ENCODE peak calls at places on chromosomes 16 and 17, in eight cellular contexts. O is Peyer's patch, J is adrenal gland, X is IMR-90, E is A549, M is H54, S is HCT116, W is heart left ventricle. A is an unnamed sample.

GRCh38 chr16:78249056-78249455 is 149.6 kb downstream of the WWOX start:
- DNase-seq in E (no peak), W (no peak), J (no peak), S (no peak), X (no peak), M (no peak), O (peak; percentile 52), A (no peak)

GRCh38 chr16:84119368-84119767 is 2.6 kb upstream of the MBTPS1 start:
- DNase-seq in J (no peak), M (no peak), O (no peak), X (no peak), W (no peak), S (no peak), E (no peak), A (no peak)

GRCh38 chr16:22424161-22424937 is 49.9 kb upstream of the CDR2 start:
- DNase-seq in M (no peak), O (no peak), S (no peak), W (no peak), X (no peak), E (no peak), J (peak; percentile 89), A (no peak)

GRCh38 chr16:11757671-11758545 is 15.3 kb upstream of the TXNDC11 start:
- DNase-seq in E (peak; percentile 19), J (peak; percentile 60), M (no peak), X (peak; percentile 70), W (no peak), S (no peak), O (peak; percentile 59), A (no peak)

GRCh38 chr17:73831699-73832098 is 187.5 kb upstream of the SDK2 start:
- DNase-seq in W (no peak), O (no peak), J (no peak), E (no peak), S (no peak), X (no peak), M (no peak), A (peak; percentile 17)

GRCh38 chr16:27993587-27993986 is 69.9 kb downstream of the GSG1L start:
- DNase-seq in M (no peak), X (no peak), O (peak; percentile 4), S (no peak), W (no peak), J (no peak), E (no peak), A (peak; percentile 3)

GRCh38 chr16:10191096-10191495 is 8.9 kb upstream of the GRIN2A start:
- DNase-seq in X (no peak), W (no peak), O (no peak), M (no peak), J (no peak), S (no peak), E (no peak), A (no peak)

GRCh38 chr16:64196444-64196843 is 925.4 kb downstream of the CDH11 start:
- DNase-seq in M (no peak), O (no peak), W (no peak), J (no peak), X (peak; percentile 78), E (no peak), S (no peak), A (no peak)

GRCh38 chr16:29736764-29737163 is 9.0 kb downstream of the C16orf54 start:
- DNase-seq in E (no peak), W (no peak), M (no peak), S (no peak), J (no peak), X (no peak), O (peak; percentile 66), A (peak; percentile 19)

GRCh38 chr16:29738514-29738913 is 7.3 kb downstream of the C16orf54 start:
- DNase-seq in J (no peak), M (no peak), O (peak; percentile 61), X (no peak), S (no peak), E (no peak), W (no peak), A (peak; percentile 67)

GRCh38 chr16:29734826-29735225 is 11.0 kb downstream of the C16orf54 start:
- DNase-seq in S (no peak), X (peak; percentile 6), W (no peak), E (no peak), M (no peak), J (no peak), O (peak; percentile 2), A (no peak)

GRCh38 chr16:29736112-29736511 is 9.7 kb downstream of the C16orf54 start:
- DNase-seq in W (no peak), S (no peak), E (peak; percentile 25), O (no peak), X (no peak), J (no peak), M (no peak), A (peak; percentile 16)

DNA sequence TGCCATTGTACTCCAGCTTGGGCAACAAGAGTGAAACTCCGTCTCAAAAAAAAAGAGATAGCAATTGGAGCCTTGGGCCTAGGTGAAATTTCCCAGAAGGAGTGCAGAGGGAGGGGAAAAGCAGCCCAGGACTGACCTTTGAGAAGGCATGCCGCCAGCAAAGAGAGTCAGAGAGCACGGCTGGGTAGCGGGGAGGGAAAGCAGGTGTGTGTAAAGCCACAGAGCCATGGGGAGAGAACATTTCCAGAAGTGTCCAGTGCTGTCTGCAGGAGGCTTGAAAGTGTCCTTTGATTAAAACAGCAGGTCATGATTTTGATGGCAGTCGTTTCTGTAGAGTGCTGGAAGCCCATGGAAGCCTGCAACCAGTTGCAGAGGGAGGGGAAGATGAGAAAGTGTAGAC is 8.1 kb downstream of the C16orf54 start:
- DNase-seq in E (no peak), O (peak; percentile 40), W (no peak), M (no peak), S (no peak), J (peak; percentile 26), X (no peak), A (peak; percentile 59)
- TF ChIP-seq POLR2A in E (no peak), O (no peak), W (no peak), M (no peak), S (no peak), J (no peak), X (no peak), A (no peak)

GRCh38 chr16:4420703-4421102 is 4.3 kb upstream of the CORO7 start:
- DNase-seq in M (no peak), O (no peak), E (no peak), J (no peak), S (no peak), W (no peak), X (no peak), A (no peak)

GRCh38 chr16:4415538-4416199 is 727 bp downstream of the CORO7 start:
- DNase-seq in J (peak; percentile 68), M (no peak), X (no peak), W (peak; percentile 80), O (peak; percentile 86), S (no peak), E (peak; percentile 54), A (peak; percentile 95)

GRCh38 chr16:4414187-4414909 is 2.0 kb downstream of the CORO7 start:
- DNase-seq in O (peak; percentile 87), M (no peak), J (no peak), X (no peak), E (no peak), S (no peak), W (no peak), A (peak; percentile 82)

GRCh38 chr16:4416200-4417032 is at the start of gene CORO7:
- DNase-seq in M (peak; percentile 95), E (peak; percentile 93), O (peak; percentile 99), J (peak; percentile 95), W (peak; percentile 99), X (peak; percentile 76), S (peak; percentile 69), A (peak; percentile 99)

DNA sequence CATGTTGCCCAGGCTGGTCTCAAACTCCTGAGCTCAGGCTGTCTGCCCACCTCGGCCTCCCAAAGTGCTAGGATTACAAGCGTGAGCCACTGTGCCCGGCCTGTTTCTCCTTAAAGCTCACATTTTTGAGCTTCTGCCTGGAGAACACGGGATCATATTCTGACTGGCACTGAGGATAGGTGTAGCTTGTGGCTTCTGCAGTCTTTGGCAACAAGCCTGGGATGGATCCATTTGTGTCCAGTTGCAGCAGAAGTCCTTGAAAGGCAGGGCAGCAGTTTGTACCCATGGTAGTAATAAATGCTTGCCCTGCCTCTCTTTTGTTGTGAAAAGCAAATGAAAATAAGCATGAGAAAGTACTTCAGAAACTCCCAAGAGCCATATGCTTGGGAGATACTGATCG is 3.0 kb upstream of the CORO7 start:
- DNase-seq in W (no peak), O (no peak), X (no peak), E (no peak), S (no peak), M (no peak), J (peak; percentile 89), A (no peak)
- TF ChIP-seq POLR2A in W (no peak), O (no peak), X (no peak), E (no peak), S (no peak), M (no peak), J (no peak), A (no peak)

DNA sequence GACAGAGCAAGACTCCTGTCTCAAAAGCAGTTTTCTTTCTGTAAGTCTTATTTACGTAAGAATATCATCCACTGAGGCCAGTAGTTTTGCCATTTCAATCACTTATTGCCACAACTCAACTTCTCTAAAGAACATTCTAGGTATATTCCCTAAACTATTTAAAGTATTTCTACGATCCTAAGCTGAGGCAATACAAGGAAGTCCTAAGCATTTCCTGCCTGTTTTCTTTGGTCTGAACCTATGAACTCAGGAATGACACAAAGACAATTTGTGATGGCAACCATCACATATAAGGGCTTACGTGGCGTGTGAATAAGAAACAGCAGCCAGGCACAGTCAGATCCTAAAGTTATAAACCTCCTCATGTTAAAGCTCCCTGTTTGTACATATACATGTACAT is 14.2 kb downstream of the USP36 start:
- DNase-seq in S (no peak), J (no peak), M (no peak), E (no peak), X (peak; percentile 53), W (no peak), O (no peak), A (no peak)
- TF ChIP-seq POLR2A in S (no peak), J (no peak), M (no peak), E (no peak), X (no peak), W (no peak), O (no peak), A (no peak)

DNA sequence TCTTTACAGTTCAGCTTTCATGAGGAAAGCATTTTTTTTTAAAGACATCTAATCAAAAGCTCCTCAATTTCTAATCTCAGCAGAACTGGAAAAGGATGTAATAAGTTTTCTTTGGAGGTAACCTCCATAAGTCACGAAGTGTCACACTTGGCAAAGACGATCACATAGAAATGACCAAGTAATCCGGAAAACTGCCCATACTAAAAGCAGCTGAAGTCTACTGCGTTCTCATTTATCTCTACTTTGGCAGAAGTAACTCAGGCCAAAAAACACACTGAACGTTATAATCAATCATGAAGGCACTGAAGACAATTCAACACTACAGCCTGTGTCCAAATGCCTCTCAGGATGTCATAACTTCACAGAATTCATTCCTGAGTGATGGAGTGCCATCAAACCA is 39.8 kb downstream of the ERN1 start:
- DNase-seq in O (no peak), W (no peak), J (no peak), E (no peak), X (no peak), M (no peak), S (no peak), A (no peak)
- TF ChIP-seq POLR2A in O (no peak), W (no peak), J (no peak), E (no peak), X (no peak), M (no peak), S (no peak), A (no peak)

GRCh38 chr17:28033972-28034714 is 8.3 kb upstream of the NLK start:
- DNase-seq in O (no peak), E (no peak), M (peak; percentile 51), W (no peak), X (peak; percentile 91), J (no peak), S (no peak), A (no peak)
- TF ChIP-seq POLR2A in O (no peak), E (no peak), M (no peak), W (no peak), X (no peak), J (no peak), S (no peak), A (no peak)